ENCODE peak calls at places on chromosomes 7 and 10, in four cellular contexts. S is RPMI7951, C is nucleus accumbens, L is HFF-Myc. T is an unnamed sample.

GRCh38 chr10:69160809-69161225 is 19.2 kb upstream of the SUPV3L1 start:
- DNase-seq in C (no peak), L (no peak), S (no peak), T (no peak)

GRCh38 chr7:158957921-158958471 is 101.6 kb downstream of the DYNC2I1 start:
- DNase-seq in C (no peak), S (no peak), L (no peak), T (no peak)

GRCh38 chr10:131198843-131199242 is 112.7 kb downstream of the TCERG1L start:
- DNase-seq in S (no peak), C (no peak), L (no peak), T (no peak)

GRCh38 chr10:104080762-104081161 is 4.9 kb downstream of the COL17A1 start:
- DNase-seq in C (no peak), S (peak; percentile 34), L (no peak), T (no peak)

GRCh38 chr10:118851062-118852035 is 96.6 kb upstream of the CACUL1 start:
- DNase-seq in C (no peak), S (no peak), L (no peak), T (no peak)

GRCh38 chr7:20681258-20681882 is 65.9 kb downstream of the ABCB5 start:
- DNase-seq in C (no peak), S (no peak), L (no peak), T (no peak)

GRCh38 chr7:132635127-132635526 is 58.9 kb upstream of the PLXNA4 start:
- DNase-seq in C (no peak), S (no peak), L (no peak), T (no peak)

GRCh38 chr10:54854843-54855242 is 53.8 kb upstream of the PCDH15 start:
- DNase-seq in C (no peak), S (no peak), L (no peak), T (no peak)

GRCh38 chr10:114458955-114459354 is 54.7 kb upstream of the AFAP1L2 start:
- DNase-seq in S (peak; percentile 42), L (no peak), C (no peak), T (peak; percentile 90)

GRCh38 chr10:132715791-132716680 is 69.9 kb downstream of the NKX6-2 start:
- DNase-seq in C (no peak), L (no peak), S (no peak), T (peak; percentile 11)

GRCh38 chr7:95577137-95577536 is 19.2 kb downstream of the PDK4 start:
- DNase-seq in C (no peak), S (peak; percentile 78), L (no peak), T (no peak)

GRCh38 chr10:3186365-3186764 is 13.8 kb upstream of the PITRM1 start:
- DNase-seq in C (no peak), S (no peak), L (no peak), T (no peak)

GRCh38 chr7:5773661-5774086 is 7.8 kb downstream of the RNF216 start:
- DNase-seq in S (peak; percentile 98), C (no peak), L (peak; percentile 44), T (no peak)

GRCh38 chr10:5654218-5654755 is 12.1 kb downstream of the ASB13 start:
- DNase-seq in C (no peak), L (no peak), S (no peak), T (no peak)

GRCh38 chr7:3301472-3301778 is 373 bp downstream of the SDK1 start:
- DNase-seq in S (no peak), L (no peak), C (no peak), T (no peak)

GRCh38 chr10:73773152-73773879 is 8.5 kb upstream of the CHCHD1 start:
- DNase-seq in C (no peak), S (no peak), L (no peak), T (no peak)

GRCh38 chr7:16846611-16847165 is 35.1 kb downstream of the AGR3 start:
- DNase-seq in C (no peak), S (no peak), L (no peak), T (no peak)

T was measured in posterior cingulate gyrus.